ENCODE peak calls at places on chromosome 14, in seven cellular contexts. C is transverse colon, X is neuronal stem cell, I is pancreas, G is mammary epithelial cell, F is upper lobe of left lung, D is adipocyte. A is an unnamed sample.

GRCh38 chr14:50123062-50123461 is 6.7 kb upstream of the VCPKMT start:
- DNase-seq in X (no peak), G (no peak), D (no peak), C (no peak), I (no peak), F (no peak), A (no peak)

GRCh38 chr14:24398943-24399801 is at the start of gene NYNRIN:
- DNase-seq in X (peak), G (no peak), F (peak), C (peak), I (peak), D (peak), A (peak)

GRCh38 chr14:71487941-71488340 is 444.3 kb upstream of the RGS6 start:
- DNase-seq in C (no peak), D (peak), I (no peak), X (no peak), F (no peak), G (no peak), A (peak)

GRCh38 chr14:35121026-35121886 is 534 bp downstream of the PPP2R3C start:
- DNase-seq in F (no peak), D (no peak), I (peak), G (no peak), X (no peak), C (peak), A (peak)

GRCh38 chr14:44149597-44149996 is 357.5 kb downstream of the FSCB start:
- DNase-seq in F (no peak), X (peak), C (no peak), I (no peak), G (peak), D (no peak), A (no peak)

GRCh38 chr14:103228076-103228806 is 105.0 kb downstream of the TNFAIP2 start:
- DNase-seq in D (no peak), F (peak), G (no peak), I (no peak), X (no peak), C (no peak), A (no peak)

GRCh38 chr14:95833429-95833828 is 43.2 kb upstream of the TUNAR start:
- DNase-seq in C (no peak), G (no peak), I (no peak), D (no peak), X (no peak), F (no peak), A (no peak)

GRCh38 chr14:75282166-75282547 is 3.5 kb downstream of the FOS start:
- DNase-seq in C (peak), D (peak), X (no peak), G (peak), F (no peak), I (no peak), A (peak)

GRCh38 chr14:69968151-69968550 is 88.9 kb downstream of the SMOC1 start:
- DNase-seq in X (no peak), I (no peak), C (no peak), G (no peak), D (no peak), F (no peak), A (no peak)

GRCh38 chr14:23056257-23056955 is 914 bp downstream of the CDH24 start:
- DNase-seq in D (peak), C (peak), F (peak), G (peak), X (peak), I (peak), A (peak)

GRCh38 chr14:104795781-104796681 is 483 bp upstream of the AKT1 start:
- DNase-seq in F (peak), C (peak), I (peak), G (no peak), D (peak), X (no peak), A (peak)

GRCh38 chr14:41925409-41925808 is 318.7 kb downstream of the LRFN5 start:
- DNase-seq in D (no peak), G (no peak), I (no peak), C (no peak), X (peak), F (no peak), A (peak)

GRCh38 chr14:67393689-67394088 is 18.3 kb downstream of the PLEK2 start:
- DNase-seq in G (peak), D (no peak), C (no peak), F (no peak), I (no peak), X (no peak), A (no peak)

GRCh38 chr14:68762944-68763831 is 29.7 kb downstream of the ZFP36L1 start:
- DNase-seq in D (peak), G (peak), X (peak), F (no peak), C (no peak), I (peak), A (peak)

GRCh38 chr14:104794641-104795467 is 694 bp downstream of the AKT1 start:
- DNase-seq in I (peak), X (no peak), C (peak), G (peak), F (peak), D (peak), A (peak)

GRCh38 chr14:35704793-35705493 is 104.2 kb downstream of the RALGAPA1 start:
- DNase-seq in G (no peak), C (no peak), F (no peak), I (no peak), X (no peak), D (no peak), A (no peak)

GRCh38 chr14:54086780-54087179 is 130.2 kb upstream of the BMP4 start:
- DNase-seq in D (no peak), X (no peak), C (peak), G (no peak), F (no peak), I (no peak), A (no peak)

GRCh38 chr14:60756847-60757246 is 22.3 kb downstream of the MNAT1 start:
- DNase-seq in D (peak), F (no peak), X (no peak), C (no peak), G (no peak), I (no peak), A (peak)

GRCh38 chr14:56156096-56156495 is 37.9 kb downstream of the PELI2 start:
- DNase-seq in F (no peak), G (no peak), X (no peak), I (no peak), C (no peak), D (peak), A (no peak)

GRCh38 chr14:64200170-64200569 is 94.0 kb downstream of the ESR2 start:
- DNase-seq in I (no peak), D (no peak), G (no peak), X (no peak), F (no peak), C (no peak), A (no peak)

GRCh38 chr14:80356413-80356812 is 145.1 kb upstream of the DIO2 start:
- DNase-seq in D (peak), C (no peak), F (no peak), X (no peak), G (no peak), I (no peak), A (peak)

GRCh38 chr14:79596531-79596930 is 614.8 kb downstream of the DIO2 start:
- DNase-seq in X (no peak), D (no peak), G (no peak), C (no peak), I (no peak), F (no peak), A (peak)

GRCh38 chr14:88535813-88536212 is 19.0 kb downstream of the PTPN21 start:
- DNase-seq in D (no peak), C (no peak), G (no peak), I (no peak), X (no peak), F (no peak), A (no peak)

GRCh38 chr14:72476657-72477499 is 417.0 kb downstream of the DPF3 start:
- DNase-seq in F (no peak), D (peak), I (no peak), X (no peak), C (peak), G (peak), A (peak)

GRCh38 chr14:90405755-90406154 is 8.9 kb downstream of the CALM1 start:
- DNase-seq in X (no peak), C (no peak), D (no peak), G (no peak), F (no peak), I (no peak), A (no peak)

GRCh38 chr14:89621009-89621421 is 204.0 kb upstream of the FOXN3 start:
- DNase-seq in G (no peak), X (no peak), F (no peak), C (no peak), I (no peak), D (no peak), A (no peak)

GRCh38 chr14:21197418-21198205 is 41.7 kb upstream of the OR5AU1 start:
- DNase-seq in X (no peak), I (no peak), D (no peak), C (no peak), F (no peak), G (no peak), A (no peak)

GRCh38 chr14:35335388-35336092 is 43.4 kb downstream of the PSMA6 start:
- DNase-seq in F (no peak), X (no peak), I (peak), D (no peak), C (peak), G (no peak), A (no peak)

GRCh38 chr14:78863143-78863542 is 693.0 kb downstream of the NRXN3 start:
- DNase-seq in X (peak), I (no peak), C (no peak), D (peak), G (peak), F (no peak), A (peak)

GRCh38 chr14:95515080-95515489 is 1.4 kb downstream of the SYNE3 start:
- DNase-seq in I (no peak), F (peak), C (no peak), X (no peak), D (peak), G (no peak), A (no peak)

GRCh38 chr14:81450100-81450531 is 50.0 kb upstream of the STON2 start:
- DNase-seq in I (no peak), C (no peak), G (no peak), F (no peak), D (peak), X (no peak), A (no peak)

GRCh38 chr14:34038358-34039057 is 87.6 kb upstream of the EGLN3 start:
- DNase-seq in F (no peak), X (no peak), G (peak), I (no peak), C (no peak), D (no peak), A (no peak)

GRCh38 chr14:93906341-93907329 is 20.5 kb upstream of the FAM181A start:
- DNase-seq in I (peak), C (peak), F (no peak), D (peak), G (peak), X (peak), A (peak)

GRCh38 chr14:95609398-95609990 is 74.6 kb downstream of the GLRX5 start:
- DNase-seq in I (peak), D (peak), C (no peak), X (peak), G (peak), F (no peak), A (peak)

GRCh38 chr14:102183922-102184677 is 44.4 kb downstream of the WDR20 start:
- DNase-seq in D (no peak), I (no peak), X (no peak), C (no peak), F (no peak), G (no peak), A (no peak)

GRCh38 chr14:99971929-99972747 is 93.1 kb upstream of the EVL start:
- DNase-seq in D (peak), X (peak), G (peak), C (no peak), I (peak), F (peak), A (no peak)

GRCh38 chr14:99976681-99977080 is 88.5 kb upstream of the EVL start:
- DNase-seq in G (no peak), F (no peak), D (no peak), C (no peak), I (no peak), X (no peak), A (no peak)

GRCh38 chr14:99972748-99973466 is 92.3 kb upstream of the EVL start:
- DNase-seq in C (no peak), D (no peak), I (no peak), F (no peak), X (no peak), G (no peak), A (no peak)

GRCh38 chr14:99975190-99975589 is 90.0 kb upstream of the EVL start:
- DNase-seq in I (no peak), D (no peak), F (no peak), G (no peak), X (no peak), C (no peak), A (no peak)

DNA sequence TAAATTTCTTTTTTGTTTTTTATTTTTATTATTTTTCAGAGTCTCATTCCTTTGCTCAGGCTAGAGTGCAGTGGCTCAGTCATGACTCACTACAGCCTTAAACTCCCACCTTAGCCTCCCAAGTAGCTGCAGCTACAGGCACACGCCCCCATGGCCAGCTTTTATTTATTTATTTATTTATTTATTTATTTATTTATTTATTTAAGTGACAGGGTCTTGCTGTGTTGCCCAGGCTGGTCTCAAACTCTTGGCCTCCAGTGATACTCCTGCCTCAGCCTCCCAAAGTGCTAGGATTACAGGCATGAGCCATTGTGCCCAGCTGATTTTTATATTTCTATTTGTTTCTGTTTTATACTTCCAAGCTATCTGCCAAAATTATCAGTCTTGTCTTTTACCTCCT is 89.2 kb upstream of the EVL start:
- DNase-seq in I (no peak), C (no peak), X (no peak), F (no peak), D (no peak), G (no peak), A (no peak)
- H3K4me3 ChIP-seq in I (no peak), C (no peak), X (no peak), F (no peak), D (no peak), G (no peak), A (no peak)

DNA sequence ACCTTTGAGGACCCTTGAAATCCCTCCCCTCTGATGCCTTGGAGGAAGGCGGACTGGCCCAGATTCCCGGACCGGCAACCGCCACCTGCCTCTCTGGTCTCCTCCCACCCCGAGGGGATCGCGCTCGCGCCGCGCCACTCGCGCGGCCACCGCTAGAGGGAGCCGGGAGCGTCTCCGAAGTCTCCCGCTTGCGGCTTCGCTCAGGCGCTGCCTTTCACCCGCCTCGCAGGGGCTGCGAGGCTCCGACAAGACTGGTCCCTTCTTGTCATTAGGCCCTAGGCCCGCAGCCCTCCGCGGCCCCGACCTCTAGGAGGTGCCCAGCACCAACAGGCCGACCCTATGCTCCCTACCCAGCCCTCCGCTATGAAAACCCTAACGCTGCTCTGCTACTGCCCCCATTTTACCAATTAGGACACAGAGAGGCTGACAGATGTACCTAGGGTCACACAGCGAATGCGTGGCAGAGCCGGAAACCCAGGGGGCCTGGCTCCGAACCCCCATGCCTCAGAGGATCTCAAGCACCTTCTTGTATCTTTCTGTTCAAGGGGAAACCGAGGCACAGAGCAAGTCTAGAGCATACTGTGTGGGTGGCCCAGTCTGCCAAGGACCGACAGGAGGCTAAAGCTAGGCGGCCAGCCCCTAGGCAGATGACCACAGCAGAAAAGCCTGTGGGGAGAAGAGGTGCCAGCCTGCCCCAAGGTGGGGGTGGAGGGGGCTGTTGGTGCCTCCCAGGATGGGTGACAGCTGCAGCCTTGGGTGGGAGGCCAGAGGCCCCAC is 21.4 kb upstream of the VSX2 start:
- DNase-seq in F (peak), I (peak), D (peak), C (peak), G (peak), X (peak), A (peak)
- H3K4me3 ChIP-seq in F (no peak), I (no peak), D (no peak), C (no peak), G (peak), X (peak), A (peak)

DNA sequence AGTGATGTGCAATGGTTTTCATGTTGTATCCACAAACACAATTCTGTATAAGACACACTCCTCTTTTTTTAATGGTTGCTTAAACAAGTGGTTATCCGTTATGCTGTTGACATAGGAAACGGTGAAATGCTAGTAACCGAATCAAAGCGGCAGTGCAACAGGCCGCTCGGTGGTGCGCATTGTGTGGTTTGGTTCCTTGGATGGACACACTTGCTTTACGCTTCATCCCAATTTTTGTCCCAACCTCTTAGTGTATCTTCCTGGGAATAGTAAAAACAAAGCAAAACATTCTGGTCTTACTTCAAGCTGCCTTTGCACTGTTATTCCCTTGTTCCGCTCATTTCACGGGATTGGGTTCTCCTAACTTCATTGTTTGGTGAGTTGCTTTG is 625 bp upstream of the PTGER2 start:
- DNase-seq in F (no peak), C (no peak), I (no peak), X (no peak), G (no peak), D (no peak), A (no peak)
- H3K4me3 ChIP-seq in F (peak), C (peak), I (peak), X (peak), G (peak), D (peak), A (peak)

GRCh38 chr14:92037989-92038388 is 1.9 kb downstream of the TRIP11 start:
- DNase-seq in D (peak), C (no peak), G (peak), I (no peak), X (no peak), F (no peak), A (peak)
- H3K4me3 ChIP-seq in D (peak), C (no peak), G (peak), I (peak), X (no peak), F (no peak), A (peak)